ENCODE peak calls at places on chromosome 10, in ten cellular contexts. One of them, this sample, is unnamed.

GRCh38 chr10:135601-136464 is 578 bp downstream of the ZMYND11 start:
- DNase-seq in activated CD8-positive, alpha-beta memory T cell treated with anti-CD3 and anti-CD28 coated beads for 48 hours: peak
- DNase-seq in NCI-H524 treated with DMSO at 0.1 percent for 48 hours: no peak
- DNase-seq in AG04450: no peak
- DNase-seq in KG1: peak
- DNase-seq in fibroblast of the conjunctiva: no peak
- DNase-seq in GM12891: peak
- DNase-seq in cardiac muscle cell: peak
- DNase-seq in ELR: peak
- DNase-seq in activated T-cell treated with anti-CD3 and anti-CD28 coated beads for 24 hours: peak
- DNase-seq in this sample: no peak

GRCh38 chr10:98029149-98030092 is 1.0 kb downstream of the CRTAC1 start:
- DNase-seq in activated CD8-positive, alpha-beta memory T cell treated with anti-CD3 and anti-CD28 coated beads for 48 hours: no peak
- DNase-seq in NCI-H524 treated with DMSO at 0.1 percent for 48 hours: no peak
- DNase-seq in AG04450: no peak
- DNase-seq in KG1: no peak
- DNase-seq in fibroblast of the conjunctiva: no peak
- DNase-seq in GM12891: no peak
- DNase-seq in cardiac muscle cell: peak
- DNase-seq in ELR: no peak
- DNase-seq in activated T-cell treated with anti-CD3 and anti-CD28 coated beads for 24 hours: no peak
- DNase-seq in this sample: no peak

GRCh38 chr10:26048756-26049155 is 114.7 kb downstream of the MYO3A start:
- DNase-seq in activated CD8-positive, alpha-beta memory T cell treated with anti-CD3 and anti-CD28 coated beads for 48 hours: no peak
- DNase-seq in NCI-H524 treated with DMSO at 0.1 percent for 48 hours: no peak
- DNase-seq in AG04450: no peak
- DNase-seq in KG1: no peak
- DNase-seq in fibroblast of the conjunctiva: no peak
- DNase-seq in GM12891: no peak
- DNase-seq in cardiac muscle cell: no peak
- DNase-seq in ELR: no peak
- DNase-seq in activated T-cell treated with anti-CD3 and anti-CD28 coated beads for 24 hours: no peak
- DNase-seq in this sample: no peak

GRCh38 chr10:54854389-54854788 is 53.4 kb upstream of the PCDH15 start:
- DNase-seq in activated CD8-positive, alpha-beta memory T cell treated with anti-CD3 and anti-CD28 coated beads for 48 hours: no peak
- DNase-seq in NCI-H524 treated with DMSO at 0.1 percent for 48 hours: no peak
- DNase-seq in AG04450: no peak
- DNase-seq in KG1: no peak
- DNase-seq in fibroblast of the conjunctiva: no peak
- DNase-seq in GM12891: no peak
- DNase-seq in cardiac muscle cell: no peak
- DNase-seq in ELR: no peak
- DNase-seq in activated T-cell treated with anti-CD3 and anti-CD28 coated beads for 24 hours: no peak
- DNase-seq in this sample: no peak

GRCh38 chr10:103833731-103834365 is 21.5 kb downstream of the SH3PXD2A start:
- DNase-seq in activated CD8-positive, alpha-beta memory T cell treated with anti-CD3 and anti-CD28 coated beads for 48 hours: no peak
- DNase-seq in NCI-H524 treated with DMSO at 0.1 percent for 48 hours: no peak
- DNase-seq in AG04450: no peak
- DNase-seq in KG1: no peak
- DNase-seq in fibroblast of the conjunctiva: peak
- DNase-seq in GM12891: no peak
- DNase-seq in cardiac muscle cell: no peak
- DNase-seq in ELR: no peak
- DNase-seq in activated T-cell treated with anti-CD3 and anti-CD28 coated beads for 24 hours: no peak
- DNase-seq in this sample: no peak

GRCh38 chr10:17730667-17731066 is 21.3 kb upstream of the TMEM236 start:
- DNase-seq in activated CD8-positive, alpha-beta memory T cell treated with anti-CD3 and anti-CD28 coated beads for 48 hours: no peak
- DNase-seq in NCI-H524 treated with DMSO at 0.1 percent for 48 hours: no peak
- DNase-seq in AG04450: no peak
- DNase-seq in KG1: no peak
- DNase-seq in fibroblast of the conjunctiva: no peak
- DNase-seq in GM12891: no peak
- DNase-seq in cardiac muscle cell: no peak
- DNase-seq in ELR: no peak
- DNase-seq in activated T-cell treated with anti-CD3 and anti-CD28 coated beads for 24 hours: no peak
- DNase-seq in this sample: no peak

GRCh38 chr10:10677479-10677878 is 340.2 kb upstream of the CELF2 start:
- DNase-seq in activated CD8-positive, alpha-beta memory T cell treated with anti-CD3 and anti-CD28 coated beads for 48 hours: no peak
- DNase-seq in NCI-H524 treated with DMSO at 0.1 percent for 48 hours: no peak
- DNase-seq in AG04450: peak
- DNase-seq in KG1: no peak
- DNase-seq in fibroblast of the conjunctiva: peak
- DNase-seq in GM12891: no peak
- DNase-seq in cardiac muscle cell: peak
- DNase-seq in ELR: peak
- DNase-seq in activated T-cell treated with anti-CD3 and anti-CD28 coated beads for 24 hours: peak
- DNase-seq in this sample: peak

GRCh38 chr10:20596911-20597310 is 300.2 kb downstream of the NEBL start:
- DNase-seq in activated CD8-positive, alpha-beta memory T cell treated with anti-CD3 and anti-CD28 coated beads for 48 hours: no peak
- DNase-seq in NCI-H524 treated with DMSO at 0.1 percent for 48 hours: no peak
- DNase-seq in AG04450: no peak
- DNase-seq in KG1: no peak
- DNase-seq in fibroblast of the conjunctiva: peak
- DNase-seq in GM12891: no peak
- DNase-seq in cardiac muscle cell: peak
- DNase-seq in ELR: no peak
- DNase-seq in activated T-cell treated with anti-CD3 and anti-CD28 coated beads for 24 hours: no peak
- DNase-seq in this sample: no peak

GRCh38 chr10:127035827-127036226 is 130.6 kb downstream of the DOCK1 start:
- DNase-seq in activated CD8-positive, alpha-beta memory T cell treated with anti-CD3 and anti-CD28 coated beads for 48 hours: no peak
- DNase-seq in NCI-H524 treated with DMSO at 0.1 percent for 48 hours: no peak
- DNase-seq in AG04450: no peak
- DNase-seq in KG1: no peak
- DNase-seq in fibroblast of the conjunctiva: no peak
- DNase-seq in GM12891: no peak
- DNase-seq in cardiac muscle cell: no peak
- DNase-seq in ELR: no peak
- DNase-seq in activated T-cell treated with anti-CD3 and anti-CD28 coated beads for 24 hours: no peak
- DNase-seq in this sample: no peak

GRCh38 chr10:112246-112645 is 23.0 kb upstream of the ZMYND11 start:
- DNase-seq in activated CD8-positive, alpha-beta memory T cell treated with anti-CD3 and anti-CD28 coated beads for 48 hours: no peak
- DNase-seq in NCI-H524 treated with DMSO at 0.1 percent for 48 hours: no peak
- DNase-seq in AG04450: no peak
- DNase-seq in KG1: no peak
- DNase-seq in fibroblast of the conjunctiva: no peak
- DNase-seq in GM12891: no peak
- DNase-seq in cardiac muscle cell: no peak
- DNase-seq in ELR: peak
- DNase-seq in activated T-cell treated with anti-CD3 and anti-CD28 coated beads for 24 hours: no peak
- DNase-seq in this sample: no peak

GRCh38 chr10:102421645-102422585 is 1.3 kb downstream of the FBXL15 start:
- DNase-seq in activated CD8-positive, alpha-beta memory T cell treated with anti-CD3 and anti-CD28 coated beads for 48 hours: no peak
- DNase-seq in NCI-H524 treated with DMSO at 0.1 percent for 48 hours: no peak
- DNase-seq in AG04450: no peak
- DNase-seq in KG1: no peak
- DNase-seq in fibroblast of the conjunctiva: no peak
- DNase-seq in GM12891: no peak
- DNase-seq in cardiac muscle cell: peak
- DNase-seq in ELR: peak
- DNase-seq in activated T-cell treated with anti-CD3 and anti-CD28 coated beads for 24 hours: no peak
- DNase-seq in this sample: no peak

GRCh38 chr10:35555962-35556930 is 48.9 kb upstream of the GJD4 start:
- DNase-seq in activated CD8-positive, alpha-beta memory T cell treated with anti-CD3 and anti-CD28 coated beads for 48 hours: no peak
- DNase-seq in NCI-H524 treated with DMSO at 0.1 percent for 48 hours: no peak
- DNase-seq in AG04450: no peak
- DNase-seq in KG1: no peak
- DNase-seq in fibroblast of the conjunctiva: no peak
- DNase-seq in GM12891: no peak
- DNase-seq in cardiac muscle cell: no peak
- DNase-seq in ELR: no peak
- DNase-seq in activated T-cell treated with anti-CD3 and anti-CD28 coated beads for 24 hours: no peak
- DNase-seq in this sample: no peak

GRCh38 chr10:6280291-6280690 is 77.6 kb downstream of the PFKFB3 start:
- DNase-seq in activated CD8-positive, alpha-beta memory T cell treated with anti-CD3 and anti-CD28 coated beads for 48 hours: no peak
- DNase-seq in NCI-H524 treated with DMSO at 0.1 percent for 48 hours: no peak
- DNase-seq in AG04450: no peak
- DNase-seq in KG1: no peak
- DNase-seq in fibroblast of the conjunctiva: no peak
- DNase-seq in GM12891: no peak
- DNase-seq in cardiac muscle cell: no peak
- DNase-seq in ELR: no peak
- DNase-seq in activated T-cell treated with anti-CD3 and anti-CD28 coated beads for 24 hours: no peak
- DNase-seq in this sample: no peak

GRCh38 chr10:72353963-72354355 is 760 bp downstream of the DNAJB12 start:
- DNase-seq in activated CD8-positive, alpha-beta memory T cell treated with anti-CD3 and anti-CD28 coated beads for 48 hours: no peak
- DNase-seq in NCI-H524 treated with DMSO at 0.1 percent for 48 hours: no peak
- DNase-seq in AG04450: no peak
- DNase-seq in KG1: no peak
- DNase-seq in fibroblast of the conjunctiva: no peak
- DNase-seq in GM12891: no peak
- DNase-seq in cardiac muscle cell: peak
- DNase-seq in ELR: peak
- DNase-seq in activated T-cell treated with anti-CD3 and anti-CD28 coated beads for 24 hours: no peak
- DNase-seq in this sample: no peak

GRCh38 chr10:131310054-131310903 is 1.2 kb downstream of the TCERG1L start:
- DNase-seq in activated CD8-positive, alpha-beta memory T cell treated with anti-CD3 and anti-CD28 coated beads for 48 hours: no peak
- DNase-seq in NCI-H524 treated with DMSO at 0.1 percent for 48 hours: no peak
- DNase-seq in AG04450: no peak
- DNase-seq in KG1: no peak
- DNase-seq in fibroblast of the conjunctiva: no peak
- DNase-seq in GM12891: no peak
- DNase-seq in cardiac muscle cell: peak
- DNase-seq in ELR: no peak
- DNase-seq in activated T-cell treated with anti-CD3 and anti-CD28 coated beads for 24 hours: no peak
- DNase-seq in this sample: no peak

GRCh38 chr10:14671383-14671782 is 103.3 kb downstream of the FAM107B start:
- DNase-seq in activated CD8-positive, alpha-beta memory T cell treated with anti-CD3 and anti-CD28 coated beads for 48 hours: no peak
- DNase-seq in NCI-H524 treated with DMSO at 0.1 percent for 48 hours: no peak
- DNase-seq in AG04450: no peak
- DNase-seq in KG1: no peak
- DNase-seq in fibroblast of the conjunctiva: no peak
- DNase-seq in GM12891: no peak
- DNase-seq in cardiac muscle cell: no peak
- DNase-seq in ELR: peak
- DNase-seq in activated T-cell treated with anti-CD3 and anti-CD28 coated beads for 24 hours: no peak
- DNase-seq in this sample: no peak

GRCh38 chr10:4771554-4772201 is 54.3 kb upstream of the AKR1E2 start:
- DNase-seq in activated CD8-positive, alpha-beta memory T cell treated with anti-CD3 and anti-CD28 coated beads for 48 hours: no peak
- DNase-seq in NCI-H524 treated with DMSO at 0.1 percent for 48 hours: no peak
- DNase-seq in AG04450: peak
- DNase-seq in KG1: no peak
- DNase-seq in fibroblast of the conjunctiva: no peak
- DNase-seq in GM12891: no peak
- DNase-seq in cardiac muscle cell: no peak
- DNase-seq in ELR: peak
- DNase-seq in activated T-cell treated with anti-CD3 and anti-CD28 coated beads for 24 hours: no peak
- DNase-seq in this sample: no peak

GRCh38 chr10:22334414-22335203 is 10.7 kb upstream of the SPAG6 start:
- DNase-seq in activated CD8-positive, alpha-beta memory T cell treated with anti-CD3 and anti-CD28 coated beads for 48 hours: no peak
- DNase-seq in NCI-H524 treated with DMSO at 0.1 percent for 48 hours: no peak
- DNase-seq in AG04450: no peak
- DNase-seq in KG1: no peak
- DNase-seq in fibroblast of the conjunctiva: no peak
- DNase-seq in GM12891: no peak
- DNase-seq in cardiac muscle cell: peak
- DNase-seq in ELR: no peak
- DNase-seq in activated T-cell treated with anti-CD3 and anti-CD28 coated beads for 24 hours: no peak
- DNase-seq in this sample: no peak

GRCh38 chr10:101014230-101014884 is 14.7 kb downstream of the LZTS2 start:
- DNase-seq in activated CD8-positive, alpha-beta memory T cell treated with anti-CD3 and anti-CD28 coated beads for 48 hours: peak
- DNase-seq in NCI-H524 treated with DMSO at 0.1 percent for 48 hours: no peak
- DNase-seq in AG04450: no peak
- DNase-seq in KG1: peak
- DNase-seq in fibroblast of the conjunctiva: no peak
- DNase-seq in GM12891: no peak
- DNase-seq in cardiac muscle cell: peak
- DNase-seq in ELR: peak
- DNase-seq in activated T-cell treated with anti-CD3 and anti-CD28 coated beads for 24 hours: peak
- DNase-seq in this sample: peak

GRCh38 chr10:65100146-65100545 is 1578.9 kb downstream of the REEP3 start:
- DNase-seq in activated CD8-positive, alpha-beta memory T cell treated with anti-CD3 and anti-CD28 coated beads for 48 hours: no peak
- DNase-seq in NCI-H524 treated with DMSO at 0.1 percent for 48 hours: no peak
- DNase-seq in AG04450: no peak
- DNase-seq in KG1: no peak
- DNase-seq in fibroblast of the conjunctiva: no peak
- DNase-seq in GM12891: no peak
- DNase-seq in cardiac muscle cell: no peak
- DNase-seq in ELR: no peak
- DNase-seq in activated T-cell treated with anti-CD3 and anti-CD28 coated beads for 24 hours: no peak
- DNase-seq in this sample: no peak